ENCODE peak calls at places on chromosomes 13 and 19, in ten cellular contexts. S is RWPE1, H is ascending aorta, B is AG10803, X is mammary epithelial cell, D is type B pancreatic cell, L is IMR-90, T is fibroblast of pulmonary artery, R is fibroblast of the aortic adventitia, Q is astrocyte of the cerebellum. J is an unnamed sample.

GRCh38 chr13:21625366-21625765 is 21.4 kb upstream of the MICU2 start:
- DNase-seq in D (no peak), Q (no peak), B (peak), H (no peak), L (peak), T (peak), R (peak), X (peak), S (peak), J (no peak)

GRCh38 chr19:36054733-36055686 is at the start of gene WDR62:
- DNase-seq in S (peak), T (no peak), L (no peak), Q (no peak), R (no peak), B (peak), D (peak), H (peak), X (peak), J (peak)

GRCh38 chr19:49605605-49606004 is 14.6 kb downstream of the PRR12 start:
- DNase-seq in L (no peak), Q (no peak), B (no peak), R (no peak), D (no peak), T (no peak), H (no peak), X (no peak), S (no peak), J (no peak)

GRCh38 chr19:46789371-46789770 is 977 bp upstream of the SLC1A5 start:
- DNase-seq in Q (no peak), R (no peak), D (no peak), H (no peak), B (no peak), L (no peak), X (no peak), S (no peak), T (no peak), J (no peak)

GRCh38 chr13:30796132-30796832 is 60.9 kb downstream of the ALOX5AP start:
- DNase-seq in S (peak), D (no peak), H (no peak), R (peak), L (peak), T (peak), B (peak), Q (no peak), X (peak), J (no peak)

GRCh38 chr19:51702103-51702753 is 9.1 kb downstream of the SPACA6 start:
- DNase-seq in R (peak), D (no peak), B (peak), L (peak), Q (no peak), T (peak), S (peak), X (peak), H (peak), J (no peak)

GRCh38 chr13:30164141-30164540 is 143.2 kb downstream of the KATNAL1 start:
- DNase-seq in H (no peak), T (no peak), R (no peak), B (no peak), L (no peak), X (no peak), D (no peak), Q (no peak), S (no peak), J (no peak)

GRCh38 chr19:6475321-6476108 is 6.1 kb downstream of the DENND1C start:
- DNase-seq in H (no peak), B (no peak), Q (no peak), T (no peak), X (no peak), S (no peak), R (no peak), D (no peak), L (no peak), J (no peak)

GRCh38 chr13:96072392-96072791 is 17.5 kb upstream of the HS6ST3 start:
- DNase-seq in T (no peak), H (no peak), Q (no peak), S (no peak), B (no peak), R (no peak), X (no peak), D (no peak), L (no peak), J (no peak)

GRCh38 chr19:11137542-11138384 is 17.8 kb downstream of the SPC24 start:
- DNase-seq in H (peak), L (peak), S (peak), T (peak), R (peak), B (peak), X (peak), D (peak), Q (peak), J (peak)

GRCh38 chr13:83613524-83613923 is 268.8 kb downstream of the SLITRK1 start:
- DNase-seq in R (no peak), X (no peak), Q (no peak), D (no peak), T (no peak), B (no peak), S (no peak), H (no peak), L (no peak), J (no peak)

GRCh38 chr13:46562581-46562980 is 9.6 kb downstream of the LRCH1 start:
- DNase-seq in L (no peak), H (no peak), B (no peak), T (no peak), R (no peak), D (no peak), Q (no peak), X (no peak), S (no peak), J (no peak)

GRCh38 chr13:46327256-46327655 is 59.8 kb downstream of the RUBCNL start:
- DNase-seq in B (no peak), D (no peak), R (no peak), L (no peak), T (no peak), S (no peak), H (no peak), Q (no peak), X (no peak), J (no peak)

GRCh38 chr13:66329988-66330429 is 900.1 kb downstream of the PCDH9 start:
- DNase-seq in T (no peak), B (no peak), Q (no peak), H (no peak), R (no peak), D (no peak), L (peak), S (no peak), X (no peak), J (no peak)

GRCh38 chr19:20397292-20397691 is 168.3 kb downstream of the ZNF737 start:
- DNase-seq in Q (no peak), D (no peak), X (no peak), B (no peak), S (no peak), T (no peak), H (no peak), L (no peak), R (no peak), J (no peak)

GRCh38 chr19:5961969-5962945 is 15.7 kb downstream of the RANBP3 start:
- DNase-seq in L (peak), X (no peak), B (peak), H (no peak), S (no peak), T (peak), Q (no peak), D (no peak), R (no peak), J (no peak)

GRCh38 chr13:50909605-50910482 is at the start of gene RNASEH2B:
- DNase-seq in H (peak), S (peak), T (peak), B (peak), Q (peak), X (peak), D (peak), L (peak), R (peak), J (peak)

GRCh38 chr19:10095948-10096614 is 6.4 kb downstream of the ANGPTL6 start:
- DNase-seq in X (peak), R (peak), L (peak), S (peak), Q (peak), H (peak), T (peak), B (peak), D (peak), J (peak)

GRCh38 chr19:45103200-45103624 is 10.2 kb downstream of the PPP1R37 start:
- DNase-seq in L (no peak), R (no peak), X (no peak), D (no peak), B (no peak), H (no peak), S (no peak), Q (no peak), T (peak), J (no peak)

GRCh38 chr13:43652751-43653150 is 134.0 kb downstream of the ENOX1 start:
- DNase-seq in B (no peak), S (no peak), H (no peak), T (no peak), R (no peak), D (no peak), X (no peak), Q (no peak), L (no peak), J (no peak)

GRCh38 chr19:58396691-58397532 is 1.5 kb downstream of the RNF225 start:
- DNase-seq in L (no peak), R (no peak), D (no peak), H (no peak), S (no peak), T (no peak), B (no peak), X (no peak), Q (no peak), J (no peak)

DNA sequence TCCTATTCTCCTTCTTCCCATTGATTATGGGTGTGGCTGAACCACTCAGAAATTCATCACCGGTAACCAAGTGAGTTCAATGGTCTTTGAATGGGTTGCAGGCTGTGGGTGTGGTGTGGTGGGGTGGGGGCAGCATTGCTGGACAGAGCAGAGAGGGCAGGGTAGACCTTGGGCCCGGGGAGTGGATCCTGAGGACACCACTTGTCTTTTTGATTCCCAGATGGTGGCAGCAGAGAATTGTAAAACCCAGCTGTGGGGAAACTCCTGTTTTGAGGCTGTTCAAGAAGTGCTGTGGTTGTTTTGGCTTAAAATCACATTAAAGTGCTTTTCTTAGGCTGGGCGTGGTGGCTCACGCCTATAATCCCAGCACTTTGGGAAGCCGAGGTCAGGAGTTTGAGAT is 45.8 kb upstream of the RGCC start:
- DNase-seq in X (peak), S (peak), R (peak), Q (peak), B (peak), T (peak), L (peak), D (no peak), H (no peak), J (no peak)
- TF ChIP-seq CTCF in X (peak), S (no peak), R (peak), Q (peak), B (peak), T (peak), L (peak), D (peak), H (no peak), J (peak)

GRCh38 chr19:18282021-18282787 is 782 bp upstream of the JUND start:
- DNase-seq in H (no peak), B (no peak), R (no peak), Q (no peak), X (no peak), L (no peak), S (no peak), T (no peak), D (no peak), J (no peak)

GRCh38 chr19:18279516-18280246 is 1.7 kb downstream of the JUND start:
- DNase-seq in Q (peak), X (peak), B (peak), H (peak), T (peak), L (peak), S (peak), R (peak), D (peak), J (peak)

GRCh38 chr19:18279266-18279515 is 2.2 kb downstream of the JUND start:
- DNase-seq in B (no peak), L (no peak), X (no peak), R (no peak), H (no peak), S (no peak), T (no peak), Q (no peak), D (no peak), J (no peak)

GRCh38 chr19:18281082-18282020 is at the start of gene JUND:
- DNase-seq in B (peak), R (peak), S (peak), Q (peak), L (peak), X (peak), T (peak), D (peak), H (peak), J (peak)

GRCh38 chr19:18280247-18281081 is 958 bp downstream of the JUND start:
- DNase-seq in H (peak), X (peak), Q (no peak), D (peak), R (peak), B (peak), T (peak), S (peak), L (peak), J (peak)
- TF ChIP-seq CTCF in H (peak), X (no peak), Q (no peak), D (no peak), R (no peak), B (no peak), T (no peak), S (no peak), L (no peak), J (no peak)

GRCh38 chr19:43433689-43434088 is 19.0 kb downstream of the TEX101 start:
- DNase-seq in X (no peak), L (no peak), D (no peak), S (no peak), T (no peak), B (no peak), H (no peak), Q (no peak), R (no peak), J (no peak)

GRCh38 chr19:43435775-43436174 is 21.1 kb downstream of the TEX101 start:
- DNase-seq in B (no peak), X (no peak), H (no peak), T (no peak), D (no peak), Q (no peak), S (no peak), L (no peak), R (no peak), J (no peak)

GRCh38 chr19:43430142-43430710 is 15.5 kb downstream of the TEX101 start:
- DNase-seq in L (no peak), B (no peak), D (no peak), R (peak), T (no peak), S (no peak), X (no peak), H (no peak), Q (no peak), J (no peak)

GRCh38 chr19:43430976-43431375 is 16.3 kb downstream of the TEX101 start:
- DNase-seq in R (no peak), L (no peak), X (no peak), T (no peak), B (no peak), S (no peak), Q (no peak), D (no peak), H (no peak), J (no peak)

GRCh38 chr19:43432866-43433673 is 18.4 kb downstream of the TEX101 start:
- DNase-seq in D (no peak), R (peak), S (peak), T (peak), B (peak), X (peak), L (peak), H (peak), Q (peak), J (peak)
- TF ChIP-seq CTCF in D (peak), R (peak), S (peak), T (peak), B (peak), X (peak), L (peak), H (no peak), Q (peak), J (peak)

GRCh38 chr13:39815345-39816111 is 160.1 kb downstream of the COG6 start:
- DNase-seq in X (no peak), S (no peak), Q (no peak), D (no peak), R (peak), T (peak), B (no peak), H (no peak), L (no peak), J (no peak)

GRCh38 chr13:39809466-39809865 is 154.0 kb downstream of the COG6 start:
- DNase-seq in R (no peak), B (no peak), T (no peak), S (no peak), D (no peak), Q (no peak), H (no peak), L (no peak), X (no peak), J (no peak)

GRCh38 chr13:39811696-39812095 is 156.2 kb downstream of the COG6 start:
- DNase-seq in B (no peak), T (no peak), S (no peak), H (no peak), Q (no peak), D (no peak), X (no peak), L (no peak), R (no peak), J (no peak)

GRCh38 chr13:39811051-39811450 is 155.6 kb downstream of the COG6 start:
- DNase-seq in T (no peak), S (no peak), R (no peak), X (no peak), H (no peak), Q (no peak), L (no peak), D (no peak), B (no peak), J (no peak)

GRCh38 chr13:39810091-39810877 is 154.8 kb downstream of the COG6 start:
- DNase-seq in T (peak), X (peak), B (no peak), Q (no peak), H (no peak), L (no peak), D (no peak), R (peak), S (no peak), J (no peak)
- TF ChIP-seq CTCF in T (peak), X (peak), B (no peak), Q (no peak), H (no peak), L (no peak), D (no peak), R (peak), S (no peak), J (no peak)

DNA sequence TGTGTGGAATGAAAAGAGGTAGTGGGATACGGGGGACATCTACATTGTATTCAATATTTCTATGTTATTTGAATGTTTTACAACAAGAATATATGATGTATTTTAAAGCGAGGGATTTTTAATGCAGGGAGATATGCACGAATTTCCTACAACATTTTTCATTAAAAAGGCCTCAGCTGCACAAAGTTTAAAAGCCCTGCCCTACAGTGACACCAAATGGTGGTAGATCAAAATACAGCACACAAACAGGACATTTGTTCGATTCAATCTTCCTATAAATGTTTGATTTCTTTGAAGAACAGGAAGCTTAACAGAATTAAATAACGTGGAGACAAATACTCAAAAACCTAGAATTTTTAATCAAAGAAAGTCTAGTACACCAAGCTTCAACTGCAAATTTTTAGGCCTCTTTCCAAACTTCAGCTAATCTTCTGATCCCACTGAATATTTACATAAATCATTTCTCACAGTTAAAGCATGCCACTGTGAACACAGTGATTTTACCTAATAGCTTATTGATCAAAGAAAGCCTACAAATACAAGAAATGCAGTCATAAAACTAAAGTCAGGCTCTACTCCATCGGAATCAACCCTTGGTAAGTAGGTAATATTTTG is 257.2 kb downstream of the DIAPH3 start:
- DNase-seq in B (peak), L (peak), X (no peak), Q (peak), T (peak), D (no peak), H (no peak), S (peak), R (peak), J (no peak)
- TF ChIP-seq CTCF in B (peak), L (peak), X (peak), Q (peak), T (peak), D (peak), H (no peak), S (peak), R (peak), J (peak)